ENCODE peak calls at places on chromosome 4, in ten cellular contexts. Y is IMR-90, G is GM23248, O is H9, B is K562, N is OCI-LY7, Q is hepatocyte, T is GM23338, W is PC-3, K is neural progenitor cell. L is an unnamed sample.

GRCh38 chr4:160180206-160180605 is 1077.3 kb downstream of the RAPGEF2 start:
- DNase-seq in Y (no peak), G (no peak), O (no peak), B (no peak), N (no peak), Q (peak; percentile 19), T (no peak), W (peak; percentile 55), K (no peak), L (peak; percentile 69)

GRCh38 chr4:91936301-91936700 is 367.5 kb upstream of the GRID2 start:
- DNase-seq in Y (peak; percentile 6), G (peak; percentile 2), O (no peak), B (no peak), N (no peak), Q (peak; percentile 49), T (no peak), W (no peak), K (no peak), L (peak; percentile 35)

GRCh38 chr4:70670332-70671014 is 4.2 kb upstream of the JCHAIN start:
- DNase-seq in Y (peak; percentile 75), G (peak; percentile 85), O (no peak), B (no peak), N (no peak), Q (no peak), T (no peak), W (peak; percentile 79), K (no peak), L (peak; percentile 64)

GRCh38 chr4:84578540-84579409 is 4.2 kb upstream of the CDS1 start:
- DNase-seq in Y (peak; percentile 58), G (peak; percentile 65), O (no peak), B (peak; percentile 29), N (peak; percentile 7), Q (peak; percentile 62), T (peak; percentile 79), W (peak; percentile 58), K (peak; percentile 50), L (peak; percentile 53)

GRCh38 chr4:4685810-4686209 is 144.0 kb upstream of the STX18 start:
- DNase-seq in Y (no peak), G (no peak), O (no peak), B (no peak), N (no peak), Q (no peak), T (no peak), W (no peak), K (no peak), L (peak; percentile 9)

GRCh38 chr4:801436-802124 is 24.3 kb downstream of the CPLX1 start:
- DNase-seq in Y (no peak), G (no peak), O (no peak), B (no peak), N (no peak), Q (no peak), T (no peak), W (no peak), K (no peak), L (no peak)

GRCh38 chr4:75516144-75516543 is 1.9 kb downstream of the THAP6 start:
- DNase-seq in Y (no peak), G (no peak), O (no peak), B (no peak), N (no peak), Q (no peak), T (no peak), W (no peak), K (no peak), L (no peak)

GRCh38 chr4:175373031-175373430 is 439.0 kb downstream of the GPM6A start:
- DNase-seq in Y (peak; percentile 33), G (peak; percentile 2), O (no peak), B (no peak), N (no peak), Q (no peak), T (no peak), W (peak; percentile 25), K (no peak), L (peak; percentile 54)

GRCh38 chr4:156568041-156568440 is 403.6 kb downstream of the PDGFC start:
- DNase-seq in Y (peak; percentile 59), G (peak; percentile 18), O (no peak), B (no peak), N (no peak), Q (no peak), T (no peak), W (no peak), K (peak; percentile 3), L (peak; percentile 78)

GRCh38 chr4:168699224-168699878 is 202.5 kb downstream of the PALLD start:
- DNase-seq in Y (no peak), G (no peak), O (no peak), B (no peak), N (no peak), Q (no peak), T (no peak), W (peak; percentile 56), K (no peak), L (no peak)

GRCh38 chr4:110032603-110033002 is 119.9 kb downstream of the EGF start:
- DNase-seq in Y (no peak), G (no peak), O (no peak), B (no peak), N (no peak), Q (no peak), T (no peak), W (no peak), K (no peak), L (no peak)

GRCh38 chr4:10529256-10529890 is 72.1 kb upstream of the ZNF518B start:
- DNase-seq in Y (no peak), G (peak; percentile 37), O (no peak), B (no peak), N (no peak), Q (peak; percentile 10), T (no peak), W (peak; percentile 44), K (no peak), L (no peak)

GRCh38 chr4:99323761-99324160 is 2.6 kb upstream of the ADH1B start:
- DNase-seq in Y (peak; percentile 46), G (peak; percentile 66), O (no peak), B (no peak), N (no peak), Q (no peak), T (no peak), W (no peak), K (no peak), L (peak; percentile 98)

GRCh38 chr4:122531038-122531437 is 74.5 kb upstream of the IL2 start:
- DNase-seq in Y (no peak), G (no peak), O (no peak), B (no peak), N (no peak), Q (no peak), T (no peak), W (no peak), K (no peak), L (no peak)

GRCh38 chr4:100041646-100042045 is 91.6 kb upstream of the H2AZ1 start:
- DNase-seq in Y (peak; percentile 3), G (peak; percentile 44), O (no peak), B (no peak), N (no peak), Q (no peak), T (no peak), W (peak; percentile 15), K (no peak), L (no peak)

GRCh38 chr4:184849184-184849583 is 23.4 kb upstream of the ACSL1 start:
- DNase-seq in Y (no peak), G (no peak), O (no peak), B (no peak), N (no peak), Q (no peak), T (no peak), W (no peak), K (no peak), L (no peak)

GRCh38 chr4:178612725-178613124 is 1170.5 kb upstream of the AGA start:
- DNase-seq in Y (no peak), G (no peak), O (no peak), B (no peak), N (no peak), Q (no peak), T (no peak), W (no peak), K (no peak), L (no peak)

GRCh38 chr4:1223841-1224809 is 24.8 kb downstream of the CTBP1 start:
- DNase-seq in Y (no peak), G (no peak), O (no peak), B (no peak), N (no peak), Q (no peak), T (no peak), W (no peak), K (no peak), L (no peak)

GRCh38 chr4:91924625-91925024 is 379.1 kb upstream of the GRID2 start:
- DNase-seq in Y (no peak), G (no peak), O (no peak), B (no peak), N (no peak), Q (no peak), T (no peak), W (no peak), K (no peak), L (no peak)

GRCh38 chr4:2868840-2869487 is 25.3 kb downstream of the ADD1 start:
- DNase-seq in Y (no peak), G (peak; percentile 27), O (no peak), B (no peak), N (no peak), Q (no peak), T (no peak), W (no peak), K (no peak), L (no peak)
- H4K20me1 ChIP-seq in Y (peaks cover 74% of the 10 kb centered on the region), G (peaks cover 42% of the 10 kb centered on the region), O (no peaks in the 10 kb centered on the region), B (peaks cover 41% of the 10 kb centered on the region), N (no peaks in the 10 kb centered on the region), Q (peaks cover 88% of the 10 kb centered on the region), T (peaks cover 6% of the 10 kb centered on the region), W (no peaks in the 10 kb centered on the region), K (peaks cover 74% of the 10 kb centered on the region), L (no peaks in the 10 kb centered on the region)

GRCh38 chr4:147799986-147800555 is 68.2 kb downstream of the ARHGAP10 start:
- DNase-seq in Y (no peak), G (no peak), O (no peak), B (no peak), N (no peak), Q (no peak), T (no peak), W (no peak), K (peak; percentile 33), L (no peak)
- H4K20me1 ChIP-seq in Y (peaks cover 21% of the 10 kb centered on the region), G (peaks cover 4% of the 10 kb centered on the region), O (no peaks in the 10 kb centered on the region), B (no peaks in the 10 kb centered on the region), N (no peaks in the 10 kb centered on the region), Q (no peaks in the 10 kb centered on the region), T (no peaks in the 10 kb centered on the region), W (no peaks in the 10 kb centered on the region), K (peaks cover 18% of the 10 kb centered on the region), L (no peaks in the 10 kb centered on the region)

DNA sequence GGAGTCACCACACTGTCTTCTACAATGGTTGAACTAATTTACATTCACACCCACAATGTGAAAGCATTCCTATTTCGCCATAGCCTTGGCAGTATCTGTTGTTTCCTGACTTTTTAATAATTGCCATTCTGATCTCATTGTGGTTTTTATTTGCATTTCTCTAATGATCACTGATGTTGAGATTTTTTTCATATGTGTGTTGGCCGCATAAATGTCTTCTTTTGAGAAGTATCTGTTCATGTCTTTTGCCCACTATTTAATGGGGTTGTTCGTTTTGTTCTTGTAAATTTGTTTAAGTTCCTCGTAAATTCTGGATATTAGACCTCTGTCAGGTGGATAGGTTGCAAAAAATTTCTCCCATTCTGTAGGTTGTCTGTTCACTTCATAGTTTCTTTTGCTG is 519.1 kb downstream of the STPG2 start:
- DNase-seq in Y (no peak), G (no peak), O (no peak), B (no peak), N (no peak), Q (no peak), T (no peak), W (no peak), K (no peak), L (no peak)
- H4K20me1 ChIP-seq in Y (no peaks in the 10 kb centered on the region), G (no peaks in the 10 kb centered on the region), O (no peaks in the 10 kb centered on the region), B (no peaks in the 10 kb centered on the region), N (no peaks in the 10 kb centered on the region), Q (no peaks in the 10 kb centered on the region), T (no peaks in the 10 kb centered on the region), W (no peaks in the 10 kb centered on the region), K (no peaks in the 10 kb centered on the region), L (no peaks in the 10 kb centered on the region)

GRCh38 chr4:25467843-25468242 is 90.8 kb downstream of the ANAPC4 start:
- DNase-seq in Y (no peak), G (no peak), O (no peak), B (no peak), N (no peak), Q (no peak), T (no peak), W (no peak), K (no peak), L (no peak)
- H4K20me1 ChIP-seq in Y (no peaks in the 10 kb centered on the region), G (no peaks in the 10 kb centered on the region), O (no peaks in the 10 kb centered on the region), B (no peaks in the 10 kb centered on the region), N (no peaks in the 10 kb centered on the region), Q (no peaks in the 10 kb centered on the region), T (no peaks in the 10 kb centered on the region), W (no peaks in the 10 kb centered on the region), K (no peaks in the 10 kb centered on the region), L (no peaks in the 10 kb centered on the region)